ENCODE peak calls at places on chromosomes 3 and 15, in ten cellular contexts. F is GM20000, U is GM13977, M is ovary, S is mammary epithelial cell, Y is WTC11, R is colonic mucosa, B is osteocyte, N is dorsolateral prefrontal cortex, A is sigmoid colon. W is an unnamed sample.

GRCh38 chr3:173241727-173242126 is 100.7 kb upstream of the SPATA16 start:
- DNase-seq in F (no peak), U (no peak), M (no peak), S (no peak), Y (no peak), R (no peak), B (no peak), N (no peak), A (no peak), W (no peak)

GRCh38 chr3:128983293-128984069 is 10.4 kb downstream of the CFAP92 start:
- DNase-seq in F (no peak), U (no peak), M (no peak), S (no peak), Y (no peak), R (no peak), B (no peak), N (no peak), A (no peak), W (no peak)

GRCh38 chr3:104909188-104909587 is 457.5 kb upstream of the ALCAM start:
- DNase-seq in F (no peak), U (no peak), M (no peak), S (peak; percentile 44), Y (no peak), R (no peak), B (no peak), N (no peak), A (no peak), W (no peak)

GRCh38 chr3:171306631-171307030 is 153.6 kb downstream of the TNIK start:
- DNase-seq in F (no peak), U (no peak), M (no peak), S (peak; percentile 86), Y (no peak), R (peak; percentile 44), B (peak; percentile 88), N (peak; percentile 27), A (peak; percentile 92), W (no peak)

GRCh38 chr3:66971245-66971644 is 26.9 kb upstream of the KBTBD8 start:
- DNase-seq in F (no peak), U (no peak), M (no peak), S (no peak), Y (no peak), R (no peak), B (no peak), N (no peak), A (no peak), W (no peak)

GRCh38 chr3:55725681-55726500 is 238.8 kb upstream of the WNT5A start:
- DNase-seq in F (no peak), U (no peak), M (no peak), S (no peak), Y (no peak), R (no peak), B (no peak), N (no peak), A (no peak), W (no peak)

GRCh38 chr3:102233881-102234280 is 200.9 kb upstream of the ZPLD1 start:
- DNase-seq in F (peak; percentile 40), U (no peak), M (no peak), S (no peak), Y (no peak), R (no peak), B (no peak), N (no peak), A (no peak), W (no peak)

GRCh38 chr3:120021523-120021922 is 72.7 kb downstream of the GSK3B start:
- DNase-seq in F (no peak), U (no peak), M (no peak), S (peak; percentile 15), Y (no peak), R (no peak), B (no peak), N (no peak), A (no peak), W (no peak)

GRCh38 chr15:69668963-69669362 is 216.3 kb downstream of the RPLP1 start:
- DNase-seq in F (peak; percentile 51), U (peak; percentile 42), M (no peak), S (no peak), Y (no peak), R (no peak), B (no peak), N (no peak), A (no peak), W (no peak)

GRCh38 chr3:172285844-172286243 is 162.4 kb downstream of the GHSR start:
- DNase-seq in F (no peak), U (no peak), M (no peak), S (peak; percentile 63), Y (no peak), R (no peak), B (no peak), N (no peak), A (no peak), W (no peak)

GRCh38 chr3:135163701-135164100 is 368.6 kb downstream of the EPHB1 start:
- DNase-seq in F (no peak), U (no peak), M (no peak), S (no peak), Y (no peak), R (no peak), B (no peak), N (no peak), A (no peak), W (no peak)

GRCh38 chr15:78624651-78625590 is 4.1 kb upstream of the CHRNA3 start:
- DNase-seq in F (no peak), U (no peak), M (no peak), S (no peak), Y (no peak), R (no peak), B (peak; percentile 70), N (no peak), A (no peak), W (no peak)

GRCh38 chr3:1275495-1275894 is 182.7 kb downstream of the CNTN6 start:
- DNase-seq in F (no peak), U (no peak), M (no peak), S (no peak), Y (no peak), R (peak; percentile 25), B (no peak), N (no peak), A (no peak), W (peak; percentile 26)

GRCh38 chr15:72824112-72824511 is 40.6 kb upstream of the ADPGK start:
- DNase-seq in F (no peak), U (no peak), M (no peak), S (no peak), Y (no peak), R (no peak), B (no peak), N (no peak), A (no peak), W (no peak)

GRCh38 chr3:167861649-167862048 is 126.1 kb downstream of the SERPINI1 start:
- DNase-seq in F (no peak), U (no peak), M (no peak), S (no peak), Y (no peak), R (no peak), B (no peak), N (no peak), A (no peak), W (no peak)

GRCh38 chr15:85964471-85964870 is 115.2 kb upstream of the AGBL1 start:
- DNase-seq in F (no peak), U (no peak), M (no peak), S (no peak), Y (no peak), R (no peak), B (no peak), N (no peak), A (no peak), W (no peak)

DNA sequence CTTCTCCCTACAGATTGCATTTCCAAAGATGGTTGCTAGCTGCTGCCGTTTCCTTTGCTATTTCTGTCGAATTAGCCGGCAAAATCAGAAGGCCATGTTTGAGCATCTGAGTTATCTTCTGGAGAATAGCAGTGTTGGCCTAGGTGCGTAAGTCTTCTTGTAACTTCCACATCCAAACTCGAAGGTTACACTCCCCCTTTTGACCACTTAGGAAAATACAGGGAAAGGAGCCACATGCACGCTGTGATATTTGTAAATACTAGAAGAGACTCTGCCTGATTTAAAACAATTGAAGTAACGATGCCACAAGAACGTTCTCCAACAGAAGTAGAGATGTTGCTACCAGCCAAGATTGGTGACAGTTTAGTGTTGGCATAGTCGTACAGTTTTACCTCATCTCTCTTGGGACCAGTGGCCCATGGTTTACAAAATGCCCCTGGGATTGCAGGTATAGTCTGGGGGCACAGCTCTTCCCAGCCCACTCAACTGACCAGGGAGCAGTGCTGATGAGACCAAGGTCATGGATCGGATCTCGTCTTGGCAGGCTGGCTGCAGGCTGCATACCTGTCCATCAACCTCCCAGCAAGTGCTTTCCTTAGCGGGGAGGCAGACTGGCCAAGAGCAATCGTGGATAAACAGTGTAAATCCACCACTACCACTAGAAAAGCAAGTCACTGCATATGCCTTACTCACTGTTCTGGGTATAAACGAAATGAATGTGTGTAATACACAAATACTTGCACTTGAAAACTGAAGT is 268.4 kb upstream of the CHRM5 start:
- DNase-seq in F (no peak), U (no peak), M (no peak), S (no peak), Y (no peak), R (no peak), B (no peak), N (no peak), A (no peak), W (no peak)
- TF ChIP-seq CTCF in F (no peak), U (no peak), M (no peak), S (peak; percentile 8), Y (no peak), R (no peak), B (peak; percentile 26), N (no peak), A (no peak), W (peak; percentile 42)

GRCh38 chr3:44914936-44915335 is 40.5 kb downstream of the TGM4 start:
- DNase-seq in F (no peak), U (no peak), M (no peak), S (no peak), Y (peak; percentile 44), R (no peak), B (no peak), N (no peak), A (no peak), W (no peak)
- TF ChIP-seq CTCF in F (no peak), U (peak; percentile 30), M (no peak), S (peak; percentile 54), Y (peak; percentile 24), R (peak; percentile 23), B (peak; percentile 48), N (no peak), A (peak; percentile 7), W (peak; percentile 47)

GRCh38 chr3:132979606-132980005 is 58.6 kb upstream of the TMEM108 start:
- DNase-seq in F (no peak), U (no peak), M (no peak), S (no peak), Y (no peak), R (no peak), B (no peak), N (no peak), A (no peak), W (no peak)
- TF ChIP-seq CTCF in F (no peak), U (no peak), M (no peak), S (no peak), Y (no peak), R (no peak), B (no peak), N (no peak), A (no peak), W (no peak)

GRCh38 chr3:12541625-12542024 is 3.7 kb downstream of the MKRN2OS start:
- DNase-seq in F (no peak), U (no peak), M (no peak), S (peak; percentile 16), Y (peak; percentile 56), R (no peak), B (no peak), N (no peak), A (no peak), W (no peak)
- TF ChIP-seq CTCF in F (no peak), U (no peak), M (no peak), S (peak; percentile 22), Y (peak; percentile 30), R (no peak), B (peak; percentile 11), N (no peak), A (no peak), W (peak; percentile 28)

GRCh38 chr3:11643212-11644087 is at the start of gene VGLL4:
- DNase-seq in F (peak; percentile 60), U (peak; percentile 67), M (peak; percentile 89), S (peak; percentile 77), Y (peak; percentile 87), R (peak; percentile 92), B (peak; percentile 96), N (peak; percentile 82), A (peak; percentile 95), W (peak; percentile 80)
- TF ChIP-seq CTCF in F (no peak), U (peak; percentile 19), M (no peak), S (peak; percentile 31), Y (no peak), R (no peak), B (peak; percentile 24), N (no peak), A (no peak), W (no peak)

W was measured in neural crest cell.